ENCODE peak calls at places on chromosomes 16 and 17, in four cellular contexts. One of them, this sample, is unnamed.

GRCh38 chr17:55741353-55741700 is 9.5 kb upstream of the PCTP start:
- DNase-seq in EL: no peak
- DNase-seq in head of caudate nucleus: no peak
- DNase-seq in brain microvascular endothelial cell: no peak
- DNase-seq in this sample: no peak

GRCh38 chr16:53509906-53510703 is 7.1 kb upstream of the AKTIP start:
- DNase-seq in EL: peak; percentile 69
- DNase-seq in brain microvascular endothelial cell: peak; percentile 58
- DNase-seq in head of caudate nucleus: peak; percentile 61
- DNase-seq in this sample: peak; percentile 73

GRCh38 chr17:74282587-74283370 is 8.7 kb downstream of the DNAI2 start:
- DNase-seq in EL: no peak
- DNase-seq in brain microvascular endothelial cell: no peak
- DNase-seq in head of caudate nucleus: no peak
- DNase-seq in this sample: no peak

GRCh38 chr16:4882633-4883285 is 35.5 kb downstream of the UBN1 start:
- DNase-seq in brain microvascular endothelial cell: peak; percentile 56
- DNase-seq in EL: peak; percentile 46
- DNase-seq in head of caudate nucleus: no peak
- DNase-seq in this sample: peak; percentile 93

GRCh38 chr16:67162439-67163163 is 1.9 kb upstream of the HSF4 start:
- DNase-seq in head of caudate nucleus: no peak
- DNase-seq in brain microvascular endothelial cell: no peak
- DNase-seq in EL: no peak
- DNase-seq in this sample: no peak

GRCh38 chr17:68732301-68732749 is 131.2 kb upstream of the FAM20A start:
- DNase-seq in head of caudate nucleus: no peak
- DNase-seq in EL: no peak
- DNase-seq in brain microvascular endothelial cell: no peak
- DNase-seq in this sample: no peak

GRCh38 chr16:31869511-31870201 is 4.0 kb upstream of the ZNF267 start:
- DNase-seq in head of caudate nucleus: no peak
- DNase-seq in brain microvascular endothelial cell: peak; percentile 89
- DNase-seq in EL: peak; percentile 83
- DNase-seq in this sample: peak; percentile 33

GRCh38 chr17:72308744-72309395 is 188.1 kb downstream of the SOX9 start:
- DNase-seq in brain microvascular endothelial cell: no peak
- DNase-seq in head of caudate nucleus: no peak
- DNase-seq in EL: no peak
- DNase-seq in this sample: no peak

GRCh38 chr16:60230666-60231065 is 1496.5 kb upstream of the GOT2 start:
- DNase-seq in brain microvascular endothelial cell: no peak
- DNase-seq in head of caudate nucleus: no peak
- DNase-seq in EL: peak; percentile 66
- DNase-seq in this sample: no peak

GRCh38 chr17:75091855-75092327 is 4.1 kb downstream of the SLC16A5 start:
- DNase-seq in head of caudate nucleus: no peak
- DNase-seq in brain microvascular endothelial cell: no peak
- DNase-seq in EL: no peak
- DNase-seq in this sample: no peak

GRCh38 chr17:71329310-71330098 is 791.3 kb upstream of the SOX9 start:
- DNase-seq in head of caudate nucleus: no peak
- DNase-seq in brain microvascular endothelial cell: no peak
- DNase-seq in EL: no peak
- DNase-seq in this sample: no peak

GRCh38 chr17:64357191-64357981 is 33.3 kb downstream of the PECAM1 start:
- DNase-seq in head of caudate nucleus: no peak
- DNase-seq in EL: peak; percentile 99
- DNase-seq in brain microvascular endothelial cell: peak; percentile 87
- DNase-seq in this sample: no peak

GRCh38 chr16:65547799-65548446 is 426.1 kb upstream of the CDH11 start:
- DNase-seq in EL: peak; percentile 88
- DNase-seq in head of caudate nucleus: no peak
- DNase-seq in brain microvascular endothelial cell: peak; percentile 92
- DNase-seq in this sample: no peak

GRCh38 chr17:61611323-61611722 is 20.3 kb upstream of the NACA2 start:
- DNase-seq in head of caudate nucleus: no peak
- DNase-seq in brain microvascular endothelial cell: no peak
- DNase-seq in EL: no peak
- DNase-seq in this sample: no peak

GRCh38 chr17:82560802-82561428 is 41.4 kb downstream of the FOXK2 start:
- DNase-seq in head of caudate nucleus: no peak
- DNase-seq in EL: no peak
- DNase-seq in brain microvascular endothelial cell: no peak
- DNase-seq in this sample: no peak

GRCh38 chr16:24088767-24089166 is 167.4 kb upstream of the CACNG3 start:
- DNase-seq in brain microvascular endothelial cell: no peak
- DNase-seq in EL: no peak
- DNase-seq in head of caudate nucleus: peak; percentile 60
- DNase-seq in this sample: no peak

GRCh38 chr17:733743-734142 is 1.3 kb downstream of the TLCD3A start:
- DNase-seq in brain microvascular endothelial cell: no peak
- DNase-seq in head of caudate nucleus: no peak
- DNase-seq in EL: no peak
- DNase-seq in this sample: no peak

GRCh38 chr16:84461504-84462295 is 42.8 kb downstream of the MEAK7 start:
- DNase-seq in head of caudate nucleus: no peak
- DNase-seq in EL: no peak
- DNase-seq in brain microvascular endothelial cell: no peak
- DNase-seq in this sample: no peak

GRCh38 chr17:44210342-44211192 is 8.9 kb downstream of the UBTF start:
- DNase-seq in EL: peak; percentile 85
- DNase-seq in head of caudate nucleus: peak; percentile 80
- DNase-seq in brain microvascular endothelial cell: peak; percentile 76
- DNase-seq in this sample: peak; percentile 88

GRCh38 chr17:2691965-2692780 is 19.4 kb downstream of the CLUH start:
- DNase-seq in EL: no peak
- DNase-seq in brain microvascular endothelial cell: no peak
- DNase-seq in head of caudate nucleus: peak; percentile 2
- DNase-seq in this sample: no peak

GRCh38 chr17:43365356-43365755 is 33.4 kb upstream of the ARL4D start:
- DNase-seq in head of caudate nucleus: no peak
- DNase-seq in EL: no peak
- DNase-seq in brain microvascular endothelial cell: no peak
- DNase-seq in this sample: no peak

GRCh38 chr16:83344014-83344413 is 463.8 kb upstream of the HSBP1 start:
- DNase-seq in brain microvascular endothelial cell: peak; percentile 96
- DNase-seq in EL: peak; percentile 95
- DNase-seq in head of caudate nucleus: no peak
- DNase-seq in this sample: no peak

GRCh38 chr17:72192409-72193192 is 71.8 kb downstream of the SOX9 start:
- DNase-seq in brain microvascular endothelial cell: peak; percentile 90
- DNase-seq in head of caudate nucleus: no peak
- DNase-seq in EL: peak; percentile 90
- DNase-seq in this sample: no peak

GRCh38 chr16:19644877-19645276 is 73.2 kb downstream of the KNOP1 start:
- DNase-seq in brain microvascular endothelial cell: no peak
- DNase-seq in head of caudate nucleus: no peak
- DNase-seq in EL: no peak
- DNase-seq in this sample: no peak

GRCh38 chr16:85564277-85565051 is 48.7 kb upstream of the GSE1 start:
- DNase-seq in head of caudate nucleus: no peak
- DNase-seq in EL: no peak
- DNase-seq in brain microvascular endothelial cell: no peak
- DNase-seq in this sample: peak; percentile 16

GRCh38 chr16:31435341-31436220 is 7.0 kb downstream of the ZNF843 start:
- DNase-seq in brain microvascular endothelial cell: no peak
- DNase-seq in head of caudate nucleus: no peak
- DNase-seq in EL: no peak
- DNase-seq in this sample: no peak

GRCh38 chr17:30086896-30087295 is 29.7 kb upstream of the NSRP1 start:
- DNase-seq in brain microvascular endothelial cell: no peak
- DNase-seq in head of caudate nucleus: no peak
- DNase-seq in EL: no peak
- DNase-seq in this sample: no peak